ENCODE peak calls at places on chromosomes 11 and 22, in six cellular contexts. Q is aorta, E is mesendoderm, Z is GM23248, S is fibroblast of lung, I is cardiac muscle cell. U is an unnamed sample. For H3K27me3, the result is how much of the 10 kb centered on the place peaks cover.

GRCh38 chr11:32005786-32006406 is 85.0 kb upstream of the RCN1 start:
- DNase-seq in I (no peak), Z (peak), Q (no peak), E (no peak), S (peak), U (no peak)

GRCh38 chr11:2802389-2803185 is 83.0 kb downstream of the CDKN1C start:
- DNase-seq in I (no peak), Z (no peak), Q (peak), S (no peak), E (no peak), U (peak)

GRCh38 chr11:95688015-95688414 is 101.6 kb downstream of the FAM76B start:
- DNase-seq in S (no peak), E (no peak), I (no peak), Z (no peak), Q (no peak), U (no peak)

GRCh38 chr11:73795925-73796632 is 8.4 kb downstream of the MRPL48 start:
- DNase-seq in S (no peak), E (peak), Z (no peak), Q (no peak), I (peak), U (no peak)

GRCh38 chr11:130214861-130215530 is 55.4 kb downstream of the ST14 start:
- DNase-seq in Z (no peak), I (no peak), S (no peak), Q (peak), E (no peak), U (no peak)

GRCh38 chr11:107576497-107577086 is 11.1 kb upstream of the ALKBH8 start:
- DNase-seq in E (no peak), S (peak), I (peak), Q (no peak), Z (peak), U (no peak)

GRCh38 chr11:118340437-118340836 is 2.1 kb downstream of the CD3D start:
- DNase-seq in Z (no peak), Q (no peak), I (no peak), S (no peak), E (no peak), U (no peak)

GRCh38 chr11:35912883-35913614 is 30.8 kb upstream of the LDLRAD3 start:
- DNase-seq in S (no peak), Z (no peak), E (no peak), Q (no peak), I (no peak), U (no peak)

GRCh38 chr22:43228330-43228729 is 41.4 kb upstream of the TTLL12 start:
- DNase-seq in S (no peak), Q (no peak), Z (peak), E (peak), I (peak), U (no peak)

GRCh38 chr22:40733919-40734318 is 54.6 kb downstream of the MCHR1 start:
- DNase-seq in S (no peak), Q (no peak), E (peak), Z (no peak), I (no peak), U (no peak)

GRCh38 chr11:10379022-10379421 is 74.1 kb downstream of the ADM start:
- DNase-seq in S (no peak), Z (no peak), I (peak), E (peak), Q (no peak), U (no peak)

GRCh38 chr22:29040385-29041275 is 21.0 kb downstream of the C22orf31 start:
- DNase-seq in Z (peak), Q (no peak), I (peak), S (peak), E (peak), U (no peak)

GRCh38 chr11:66936326-66936725 is 21.9 kb downstream of the PC start:
- DNase-seq in Q (no peak), Z (peak), S (peak), I (no peak), E (no peak), U (no peak)

GRCh38 chr22:45863981-45864751 is 112.8 kb downstream of the WNT7B start:
- DNase-seq in S (peak), Z (peak), I (peak), Q (peak), E (peak), U (peak)

GRCh38 chr22:49014227-49015201 is 813.2 kb downstream of the BRD1 start:
- DNase-seq in Z (no peak), Q (peak), S (no peak), E (no peak), I (no peak), U (peak)

GRCh38 chr22:46454233-46454909 is 83.0 kb downstream of the CELSR1 start:
- DNase-seq in S (no peak), I (no peak), E (no peak), Q (no peak), Z (no peak), U (no peak)

GRCh38 chr22:43289976-43290663 is 53.1 kb downstream of the SCUBE1 start:
- DNase-seq in Q (peak), S (peak), I (no peak), E (no peak), Z (peak), U (peak)

GRCh38 chr11:115817844-115818565 is 313.8 kb upstream of the CADM1 start:
- DNase-seq in Z (no peak), E (no peak), I (no peak), Q (no peak), S (no peak), U (no peak)

GRCh38 chr11:107549253-107549953 is 16.1 kb downstream of the ALKBH8 start:
- DNase-seq in S (no peak), I (peak), Q (no peak), Z (peak), E (peak), U (no peak)

GRCh38 chr11:76903325-76903724 is 42.6 kb downstream of the ACER3 start:
- DNase-seq in Z (no peak), S (no peak), Q (no peak), I (no peak), E (peak), U (no peak)

GRCh38 chr11:66543263-66544107 is 2.4 kb downstream of the ZDHHC24 start:
- DNase-seq in I (no peak), Q (peak), S (peak), E (peak), Z (no peak), U (peak)

GRCh38 chr11:67648796-67649613 is 1.5 kb downstream of the ACY3 start:
- DNase-seq in S (no peak), E (no peak), Q (peak), Z (no peak), I (no peak), U (no peak)

GRCh38 chr22:44172370-44173108 is 8.2 kb upstream of the PARVG start:
- DNase-seq in E (no peak), I (no peak), S (no peak), Z (peak), Q (peak), U (peak)

GRCh38 chr11:118988280-118988679 is 9.7 kb upstream of the CENATAC start:
- DNase-seq in S (no peak), Q (no peak), Z (no peak), E (no peak), I (no peak), U (no peak)

GRCh38 chr11:56883590-56883989 is 105.1 kb upstream of the OR5AK2 start:
- DNase-seq in E (no peak), I (no peak), S (no peak), Z (no peak), Q (no peak), U (no peak)

GRCh38 chr11:118572914-118573550 is 823 bp downstream of the ARCN1 start:
- DNase-seq in S (peak), E (peak), Q (no peak), I (no peak), Z (peak), U (no peak)

DNA sequence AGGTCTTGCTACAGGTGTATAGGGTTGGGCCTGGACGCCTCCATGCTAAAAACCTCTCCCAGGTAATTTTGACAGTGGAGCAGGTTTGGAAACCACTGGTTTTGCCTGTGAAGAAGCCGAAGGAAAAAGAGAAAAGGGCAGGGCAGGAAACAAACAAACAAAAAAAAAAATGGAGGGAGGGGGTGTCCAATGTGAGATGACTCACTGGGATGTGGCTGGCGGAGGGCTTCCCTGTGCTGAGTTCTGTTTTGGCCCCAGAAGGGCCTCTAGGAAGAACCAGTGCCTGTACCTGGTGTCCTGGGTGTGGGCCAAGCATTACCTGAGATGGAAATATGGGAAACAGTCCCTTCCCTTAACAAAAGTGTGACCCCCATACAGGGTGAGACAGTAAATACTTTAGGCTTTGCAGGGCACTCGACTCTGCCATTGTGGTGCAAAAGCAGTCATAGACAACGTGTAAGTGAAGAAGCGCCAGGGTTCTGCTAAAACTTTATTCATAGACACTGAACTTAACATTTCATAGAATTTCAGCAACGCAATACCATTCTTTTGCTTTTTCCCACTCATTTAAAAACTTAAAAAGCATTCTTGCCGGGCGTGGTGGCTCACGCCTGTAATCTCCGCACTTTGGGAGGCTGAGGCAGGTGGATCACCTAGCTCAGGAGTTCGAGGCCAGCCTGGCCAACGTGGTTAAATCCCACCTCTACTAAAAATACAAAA is 9.5 kb upstream of the DGKZ start:
- DNase-seq in S (no peak), Z (no peak), E (no peak), I (no peak), Q (no peak), U (no peak)
- H3K27ac ChIP-seq in S (no peak), Z (no peak), E (no peak), I (no peak), Q (no peak), U (peak)

DNA sequence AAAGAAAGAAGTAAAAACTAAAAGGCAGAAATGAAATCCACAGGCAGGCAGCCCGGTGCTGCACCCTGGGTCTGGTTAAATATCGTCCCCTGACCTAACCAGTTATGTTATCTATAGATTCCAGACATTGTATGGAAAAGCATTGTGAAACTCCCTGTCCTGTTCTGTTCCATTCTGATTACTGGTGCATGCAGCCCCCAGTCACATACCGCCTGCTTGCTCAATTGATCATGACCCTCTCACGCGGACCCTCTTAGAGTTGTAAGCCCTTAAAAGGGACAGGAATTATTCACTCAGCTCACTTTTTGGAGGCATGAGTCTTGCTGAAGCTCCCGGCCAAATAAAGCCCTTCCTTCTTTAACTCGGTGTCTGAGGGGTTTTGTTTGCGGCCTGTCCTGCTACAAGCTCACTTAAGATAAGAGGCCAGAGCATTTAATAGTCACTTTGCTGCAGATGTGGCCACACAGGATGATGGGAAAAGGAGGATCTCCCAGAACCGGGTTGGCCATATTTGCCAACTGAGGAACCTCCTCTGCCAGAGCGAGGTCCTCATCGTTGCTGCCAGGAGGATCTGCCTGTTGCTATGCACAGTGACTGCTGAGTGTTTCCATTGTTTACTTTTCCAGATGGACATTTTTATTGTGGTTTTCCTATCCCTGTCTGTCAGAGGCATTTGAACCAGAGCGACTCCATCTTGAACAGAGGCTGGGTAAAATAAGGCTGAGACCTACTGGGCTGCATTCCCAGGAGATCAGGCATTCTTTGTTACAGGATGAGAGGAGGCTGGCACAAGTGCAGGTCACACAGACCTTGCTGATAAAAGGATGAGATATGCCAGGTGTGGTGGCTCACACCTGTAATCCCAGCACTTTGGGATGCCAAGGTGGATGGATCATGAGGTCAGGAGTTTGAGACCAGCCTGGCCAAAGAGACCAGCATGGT is 10.2 kb downstream of the C11orf96 start:
- DNase-seq in Z (peak), Q (peak), E (no peak), I (no peak), S (peak), U (no peak)
- H3K4me3 ChIP-seq in Z (no peak), Q (no peak), E (no peak), I (no peak), S (no peak), U (no peak)

GRCh38 chr22:22374163-22374562 is 129.6 kb downstream of the VPREB1 start:
- DNase-seq in S (no peak), Z (no peak), E (no peak), I (no peak), Q (no peak), U (no peak)
- H3K27me3 ChIP-seq in S (under half), Z (under half), E (under half), I (under half), Q (under half), U (under half)

GRCh38 chr11:63508009-63508408 is 2.1 kb downstream of the LGALS12 start:
- DNase-seq in E (peak), I (peak), Q (no peak), S (no peak), Z (peak), U (no peak)

GRCh38 chr11:63512816-63513215 is 6.9 kb downstream of the LGALS12 start:
- DNase-seq in Z (no peak), E (no peak), Q (no peak), S (no peak), I (no peak), U (no peak)

GRCh38 chr11:63511349-63511748 is 5.5 kb downstream of the LGALS12 start:
- DNase-seq in Z (no peak), E (no peak), Q (no peak), S (no peak), I (no peak), U (no peak)

GRCh38 chr11:63508745-63509144 is 2.9 kb downstream of the LGALS12 start:
- DNase-seq in Q (no peak), Z (no peak), I (no peak), E (no peak), S (no peak), U (no peak)

DNA sequence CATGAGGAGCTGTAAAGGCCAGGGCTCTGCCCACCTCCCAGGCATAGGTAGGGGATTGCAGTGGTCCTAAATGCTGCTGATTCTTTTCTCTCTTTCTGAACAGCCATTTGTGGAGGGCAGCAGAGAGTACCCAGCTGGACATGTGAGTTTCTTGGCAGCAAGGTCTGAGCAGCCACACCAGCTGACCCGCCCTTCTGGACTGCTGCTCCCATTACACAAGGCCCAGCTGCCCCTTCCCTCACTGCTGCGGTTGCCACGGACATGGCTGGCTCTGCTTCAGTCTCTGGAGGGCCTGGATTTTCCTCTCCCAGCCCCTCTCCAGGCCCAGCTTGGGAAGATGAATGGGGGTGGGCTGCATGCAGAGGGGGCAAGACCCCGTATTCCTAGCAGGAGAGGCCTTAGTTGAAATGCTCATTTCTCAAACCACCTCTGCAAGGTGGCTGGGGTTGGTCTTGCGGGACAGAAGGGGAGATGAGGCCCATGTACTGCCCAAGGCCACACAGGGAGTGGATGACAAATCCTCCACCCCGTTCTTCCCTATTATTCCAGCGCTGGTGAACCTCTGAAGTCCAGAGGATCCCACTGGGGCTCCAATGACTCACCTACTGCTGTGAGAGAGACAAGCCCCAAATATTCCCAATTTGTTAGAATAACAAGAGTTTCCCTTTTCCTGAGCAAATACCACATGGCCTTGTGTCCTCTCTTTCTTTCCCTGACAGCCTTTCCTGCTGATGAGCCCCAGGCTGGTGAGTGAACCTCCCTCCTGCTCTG is 4.7 kb downstream of the LGALS12 start:
- DNase-seq in Z (peak), E (no peak), Q (no peak), I (no peak), S (peak), U (peak)
- H3K27ac ChIP-seq in Z (no peak), E (no peak), Q (no peak), I (no peak), S (no peak), U (no peak)

GRCh38 chr11:61918251-61919112 is 1.1 kb upstream of the RAB3IL1 start:
- DNase-seq in I (no peak), S (no peak), Z (no peak), Q (peak), E (no peak), U (no peak)
- H3K4me3 ChIP-seq in I (no peak), S (no peak), Z (peak), Q (no peak), E (no peak), U (no peak)

GRCh38 chr22:31241936-31242335 is 29.8 kb downstream of the LIMK2 start:
- DNase-seq in E (peak), Z (peak), I (no peak), S (peak), Q (no peak), U (no peak)
- H3K27me3 ChIP-seq in E (under half), Z (under half), I (under half), S (under half), Q (under half), U (under half)

GRCh38 chr11:111162306-111162705 is 83.2 kb upstream of the POU2AF2 start:
- DNase-seq in S (peak), Q (no peak), E (peak), Z (peak), I (no peak), U (no peak)
- H3K27ac ChIP-seq in S (no peak), Q (no peak), E (no peak), Z (no peak), I (no peak), U (no peak)